ENCODE peak calls at places on chromosomes 12 and 14, in seven cellular contexts. One of them, this sample, is unnamed.

GRCh38 chr12:46921048-46921753 is 95.4 kb upstream of the SLC38A4 start:
- DNase-seq in NCI-H1105: no peak
- DNase-seq in RKO: peak; percentile 60
- DNase-seq in HuH-7: peak; percentile 47
- DNase-seq in cardiac muscle cell: no peak
- DNase-seq in stimulated activated CD8-positive, alpha-beta memory T cell treated with anti-CD3 and anti-CD28 coated beads, Interleukin-2, amount 100 ng/mL, for 48 hours: no peak
- DNase-seq in T-helper 2 cell: no peak
- DNase-seq in this sample: no peak

GRCh38 chr12:94074970-94075695 is 73.2 kb upstream of the PLXNC1 start:
- DNase-seq in NCI-H1105: no peak
- DNase-seq in RKO: peak; percentile 61
- DNase-seq in HuH-7: peak; percentile 49
- DNase-seq in cardiac muscle cell: peak; percentile 64
- DNase-seq in stimulated activated CD8-positive, alpha-beta memory T cell treated with anti-CD3 and anti-CD28 coated beads, Interleukin-2, amount 100 ng/mL, for 48 hours: no peak
- DNase-seq in T-helper 2 cell: no peak
- DNase-seq in this sample: no peak

GRCh38 chr12:72273499-72273837 is 1.3 kb downstream of the TRHDE start:
- DNase-seq in NCI-H1105: no peak
- DNase-seq in RKO: no peak
- DNase-seq in HuH-7: no peak
- DNase-seq in cardiac muscle cell: no peak
- DNase-seq in stimulated activated CD8-positive, alpha-beta memory T cell treated with anti-CD3 and anti-CD28 coated beads, Interleukin-2, amount 100 ng/mL, for 48 hours: no peak
- DNase-seq in T-helper 2 cell: no peak
- DNase-seq in this sample: no peak

GRCh38 chr12:80802652-80803051 is 85.9 kb downstream of the MYF5 start:
- DNase-seq in NCI-H1105: no peak
- DNase-seq in RKO: no peak
- DNase-seq in HuH-7: no peak
- DNase-seq in cardiac muscle cell: no peak
- DNase-seq in stimulated activated CD8-positive, alpha-beta memory T cell treated with anti-CD3 and anti-CD28 coated beads, Interleukin-2, amount 100 ng/mL, for 48 hours: no peak
- DNase-seq in T-helper 2 cell: no peak
- DNase-seq in this sample: no peak

GRCh38 chr12:126953365-126953889 is 1313.5 kb upstream of the TMEM132C start:
- DNase-seq in NCI-H1105: no peak
- DNase-seq in RKO: no peak
- DNase-seq in HuH-7: no peak
- DNase-seq in cardiac muscle cell: no peak
- DNase-seq in stimulated activated CD8-positive, alpha-beta memory T cell treated with anti-CD3 and anti-CD28 coated beads, Interleukin-2, amount 100 ng/mL, for 48 hours: no peak
- DNase-seq in T-helper 2 cell: no peak
- DNase-seq in this sample: no peak

GRCh38 chr12:12896261-12896660 is 4.9 kb downstream of the GPRC5A start:
- DNase-seq in NCI-H1105: no peak
- DNase-seq in RKO: peak; percentile 79
- DNase-seq in HuH-7: no peak
- DNase-seq in cardiac muscle cell: no peak
- DNase-seq in stimulated activated CD8-positive, alpha-beta memory T cell treated with anti-CD3 and anti-CD28 coated beads, Interleukin-2, amount 100 ng/mL, for 48 hours: no peak
- DNase-seq in T-helper 2 cell: no peak
- DNase-seq in this sample: no peak

GRCh38 chr12:46948936-46949555 is 123.2 kb upstream of the SLC38A4 start:
- DNase-seq in NCI-H1105: no peak
- DNase-seq in RKO: no peak
- DNase-seq in HuH-7: no peak
- DNase-seq in cardiac muscle cell: no peak
- DNase-seq in stimulated activated CD8-positive, alpha-beta memory T cell treated with anti-CD3 and anti-CD28 coated beads, Interleukin-2, amount 100 ng/mL, for 48 hours: no peak
- DNase-seq in T-helper 2 cell: no peak
- DNase-seq in this sample: no peak

GRCh38 chr14:94411638-94412037 is 23.2 kb upstream of the SERPINA1 start:
- DNase-seq in NCI-H1105: no peak
- DNase-seq in RKO: no peak
- DNase-seq in HuH-7: no peak
- DNase-seq in cardiac muscle cell: no peak
- DNase-seq in stimulated activated CD8-positive, alpha-beta memory T cell treated with anti-CD3 and anti-CD28 coated beads, Interleukin-2, amount 100 ng/mL, for 48 hours: no peak
- DNase-seq in T-helper 2 cell: no peak
- DNase-seq in this sample: no peak

GRCh38 chr12:115799610-115800009 is 477.9 kb downstream of the MED13L start:
- DNase-seq in NCI-H1105: no peak
- DNase-seq in RKO: no peak
- DNase-seq in HuH-7: no peak
- DNase-seq in cardiac muscle cell: no peak
- DNase-seq in stimulated activated CD8-positive, alpha-beta memory T cell treated with anti-CD3 and anti-CD28 coated beads, Interleukin-2, amount 100 ng/mL, for 48 hours: no peak
- DNase-seq in T-helper 2 cell: no peak
- DNase-seq in this sample: no peak

GRCh38 chr12:14403711-14404164 is 38.3 kb downstream of the ATF7IP start:
- DNase-seq in NCI-H1105: peak; percentile 98
- DNase-seq in RKO: no peak
- DNase-seq in HuH-7: no peak
- DNase-seq in cardiac muscle cell: peak; percentile 69
- DNase-seq in stimulated activated CD8-positive, alpha-beta memory T cell treated with anti-CD3 and anti-CD28 coated beads, Interleukin-2, amount 100 ng/mL, for 48 hours: no peak
- DNase-seq in T-helper 2 cell: no peak
- DNase-seq in this sample: peak; percentile 94

GRCh38 chr14:54787263-54787662 is 115.4 kb downstream of the GCH1 start:
- DNase-seq in NCI-H1105: no peak
- DNase-seq in RKO: no peak
- DNase-seq in HuH-7: no peak
- DNase-seq in cardiac muscle cell: no peak
- DNase-seq in stimulated activated CD8-positive, alpha-beta memory T cell treated with anti-CD3 and anti-CD28 coated beads, Interleukin-2, amount 100 ng/mL, for 48 hours: no peak
- DNase-seq in T-helper 2 cell: no peak
- DNase-seq in this sample: no peak

GRCh38 chr12:103639983-103640382 is 52.9 kb downstream of the STAB2 start:
- DNase-seq in NCI-H1105: no peak
- DNase-seq in RKO: no peak
- DNase-seq in HuH-7: no peak
- DNase-seq in cardiac muscle cell: no peak
- DNase-seq in stimulated activated CD8-positive, alpha-beta memory T cell treated with anti-CD3 and anti-CD28 coated beads, Interleukin-2, amount 100 ng/mL, for 48 hours: no peak
- DNase-seq in T-helper 2 cell: no peak
- DNase-seq in this sample: no peak

GRCh38 chr12:116434155-116435065 is 124.8 kb upstream of the MAP1LC3B2 start:
- DNase-seq in NCI-H1105: no peak
- DNase-seq in RKO: no peak
- DNase-seq in HuH-7: no peak
- DNase-seq in cardiac muscle cell: peak; percentile 89
- DNase-seq in stimulated activated CD8-positive, alpha-beta memory T cell treated with anti-CD3 and anti-CD28 coated beads, Interleukin-2, amount 100 ng/mL, for 48 hours: no peak
- DNase-seq in T-helper 2 cell: no peak
- DNase-seq in this sample: no peak

GRCh38 chr12:6825398-6826124 is 2.6 kb upstream of the P3H3 start:
- DNase-seq in NCI-H1105: peak; percentile 12
- DNase-seq in RKO: no peak
- DNase-seq in HuH-7: peak; percentile 97
- DNase-seq in cardiac muscle cell: peak; percentile 86
- DNase-seq in stimulated activated CD8-positive, alpha-beta memory T cell treated with anti-CD3 and anti-CD28 coated beads, Interleukin-2, amount 100 ng/mL, for 48 hours: peak; percentile 83
- DNase-seq in T-helper 2 cell: peak; percentile 74
- DNase-seq in this sample: peak; percentile 84

GRCh38 chr14:20413785-20414117 is 450 bp upstream of the TEP1 start:
- DNase-seq in NCI-H1105: no peak
- DNase-seq in RKO: peak; percentile 76
- DNase-seq in HuH-7: no peak
- DNase-seq in cardiac muscle cell: peak; percentile 6
- DNase-seq in stimulated activated CD8-positive, alpha-beta memory T cell treated with anti-CD3 and anti-CD28 coated beads, Interleukin-2, amount 100 ng/mL, for 48 hours: no peak
- DNase-seq in T-helper 2 cell: no peak
- DNase-seq in this sample: no peak

GRCh38 chr12:56104815-56105476 is 587 bp downstream of the PA2G4 start:
- DNase-seq in NCI-H1105: no peak
- DNase-seq in RKO: peak; percentile 57
- DNase-seq in HuH-7: no peak
- DNase-seq in cardiac muscle cell: peak; percentile 44
- DNase-seq in stimulated activated CD8-positive, alpha-beta memory T cell treated with anti-CD3 and anti-CD28 coated beads, Interleukin-2, amount 100 ng/mL, for 48 hours: peak; percentile 22
- DNase-seq in T-helper 2 cell: no peak
- DNase-seq in this sample: no peak

GRCh38 chr12:53450936-53451335 is 966 bp upstream of the PCBP2 start:
- DNase-seq in NCI-H1105: no peak
- DNase-seq in RKO: no peak
- DNase-seq in HuH-7: no peak
- DNase-seq in cardiac muscle cell: no peak
- DNase-seq in stimulated activated CD8-positive, alpha-beta memory T cell treated with anti-CD3 and anti-CD28 coated beads, Interleukin-2, amount 100 ng/mL, for 48 hours: no peak
- DNase-seq in T-helper 2 cell: no peak
- DNase-seq in this sample: no peak

GRCh38 chr12:51407604-51408003 is 16.4 kb upstream of the GALNT6 start:
- DNase-seq in NCI-H1105: no peak
- DNase-seq in RKO: no peak
- DNase-seq in HuH-7: no peak
- DNase-seq in cardiac muscle cell: no peak
- DNase-seq in stimulated activated CD8-positive, alpha-beta memory T cell treated with anti-CD3 and anti-CD28 coated beads, Interleukin-2, amount 100 ng/mL, for 48 hours: no peak
- DNase-seq in T-helper 2 cell: no peak
- DNase-seq in this sample: no peak

GRCh38 chr12:53231859-53232640 is at the start of gene RARG:
- DNase-seq in NCI-H1105: no peak
- DNase-seq in RKO: peak; percentile 57
- DNase-seq in HuH-7: no peak
- DNase-seq in cardiac muscle cell: no peak
- DNase-seq in stimulated activated CD8-positive, alpha-beta memory T cell treated with anti-CD3 and anti-CD28 coated beads, Interleukin-2, amount 100 ng/mL, for 48 hours: peak; percentile 55
- DNase-seq in T-helper 2 cell: peak; percentile 57
- DNase-seq in this sample: no peak

GRCh38 chr14:48504921-48505320 is 829.5 kb upstream of the MDGA2 start:
- DNase-seq in NCI-H1105: no peak
- DNase-seq in RKO: no peak
- DNase-seq in HuH-7: no peak
- DNase-seq in cardiac muscle cell: no peak
- DNase-seq in stimulated activated CD8-positive, alpha-beta memory T cell treated with anti-CD3 and anti-CD28 coated beads, Interleukin-2, amount 100 ng/mL, for 48 hours: no peak
- DNase-seq in T-helper 2 cell: no peak
- DNase-seq in this sample: no peak

GRCh38 chr12:69442894-69443293 is 27.3 kb upstream of the FRS2 start:
- DNase-seq in NCI-H1105: no peak
- DNase-seq in RKO: peak; percentile 29
- DNase-seq in HuH-7: no peak
- DNase-seq in cardiac muscle cell: no peak
- DNase-seq in stimulated activated CD8-positive, alpha-beta memory T cell treated with anti-CD3 and anti-CD28 coated beads, Interleukin-2, amount 100 ng/mL, for 48 hours: no peak
- DNase-seq in T-helper 2 cell: no peak
- DNase-seq in this sample: no peak

GRCh38 chr12:66191547-66192126 is 2.6 kb downstream of the IRAK3 start:
- DNase-seq in NCI-H1105: no peak
- DNase-seq in RKO: no peak
- DNase-seq in HuH-7: peak; percentile 52
- DNase-seq in cardiac muscle cell: no peak
- DNase-seq in stimulated activated CD8-positive, alpha-beta memory T cell treated with anti-CD3 and anti-CD28 coated beads, Interleukin-2, amount 100 ng/mL, for 48 hours: no peak
- DNase-seq in T-helper 2 cell: no peak
- DNase-seq in this sample: no peak

GRCh38 chr12:92469837-92470236 is 233.0 kb upstream of the PLEKHG7 start:
- DNase-seq in NCI-H1105: no peak
- DNase-seq in RKO: no peak
- DNase-seq in HuH-7: no peak
- DNase-seq in cardiac muscle cell: no peak
- DNase-seq in stimulated activated CD8-positive, alpha-beta memory T cell treated with anti-CD3 and anti-CD28 coated beads, Interleukin-2, amount 100 ng/mL, for 48 hours: no peak
- DNase-seq in T-helper 2 cell: no peak
- DNase-seq in this sample: no peak

GRCh38 chr14:73173092-73173735 is 36.9 kb downstream of the PSEN1 start:
- DNase-seq in NCI-H1105: peak; percentile 68
- DNase-seq in RKO: peak; percentile 74
- DNase-seq in HuH-7: no peak
- DNase-seq in cardiac muscle cell: peak; percentile 35
- DNase-seq in stimulated activated CD8-positive, alpha-beta memory T cell treated with anti-CD3 and anti-CD28 coated beads, Interleukin-2, amount 100 ng/mL, for 48 hours: no peak
- DNase-seq in T-helper 2 cell: no peak
- DNase-seq in this sample: no peak

GRCh38 chr12:112564160-112564559 is 145.4 kb downstream of the PTPN11 start:
- DNase-seq in NCI-H1105: no peak
- DNase-seq in RKO: no peak
- DNase-seq in HuH-7: no peak
- DNase-seq in cardiac muscle cell: no peak
- DNase-seq in stimulated activated CD8-positive, alpha-beta memory T cell treated with anti-CD3 and anti-CD28 coated beads, Interleukin-2, amount 100 ng/mL, for 48 hours: no peak
- DNase-seq in T-helper 2 cell: no peak
- DNase-seq in this sample: no peak

This sample was measured in NCI-H2081.